ENCODE peak calls at places on chromosome 16, in six cellular contexts. T is endothelial cell of umbilical vein, A is K562, W is GM12878, B is A549, P is HepG2. Q is an unnamed sample.

GRCh38 chr16:5903153-5903552 is 805.6 kb upstream of the EEF2KMT start:
- DNase-seq in A (no peak), B (no peak), W (no peak), P (no peak), T (no peak), Q (no peak)

GRCh38 chr16:77794586-77794985 is 6.2 kb downstream of the VAT1L start:
- DNase-seq in P (no peak), B (no peak), T (peak), A (no peak), W (no peak), Q (no peak)

GRCh38 chr16:48193846-48194245 is 38.1 kb upstream of the ABCC12 start:
- DNase-seq in B (no peak), A (no peak), P (no peak), W (no peak), T (no peak), Q (no peak)

GRCh38 chr16:75429621-75430403 is 3.5 kb downstream of the CFDP1 start:
- DNase-seq in A (no peak), B (no peak), T (no peak), W (no peak), P (no peak), Q (no peak)

GRCh38 chr16:21233521-21234150 is at the start of gene ANKS4B:
- DNase-seq in P (peak), T (no peak), B (no peak), W (no peak), A (no peak), Q (no peak)

GRCh38 chr16:55700961-55701360 is 45.2 kb downstream of the SLC6A2 start:
- DNase-seq in B (no peak), P (no peak), W (no peak), T (no peak), A (no peak), Q (no peak)

GRCh38 chr16:75048546-75048945 is 49.7 kb downstream of the ZNRF1 start:
- DNase-seq in B (no peak), W (no peak), T (no peak), P (no peak), A (no peak), Q (no peak)

GRCh38 chr16:11783319-11784047 is 13.6 kb downstream of the ZC3H7A start:
- DNase-seq in T (peak), W (peak), A (peak), P (no peak), B (no peak), Q (no peak)

GRCh38 chr16:17930280-17930679 is 406.3 kb downstream of the NPIPA8 start:
- DNase-seq in P (no peak), B (no peak), T (no peak), A (no peak), W (no peak), Q (no peak)

GRCh38 chr16:84842516-84843148 is 22.8 kb downstream of the CRISPLD2 start:
- DNase-seq in T (no peak), W (no peak), P (no peak), A (no peak), B (no peak), Q (no peak)

GRCh38 chr16:89197033-89197632 is 3.2 kb downstream of the SLC22A31 start:
- DNase-seq in P (no peak), W (no peak), A (no peak), B (no peak), T (no peak), Q (no peak)

GRCh38 chr16:89200124-89200849 is at the start of gene SLC22A31:
- DNase-seq in W (no peak), A (no peak), P (peak), T (no peak), B (no peak), Q (peak)

GRCh38 chr16:89199241-89200123 is 855 bp downstream of the SLC22A31 start:
- DNase-seq in B (no peak), T (no peak), W (no peak), A (no peak), P (no peak), Q (no peak)

GRCh38 chr16:89197633-89198416 is 2.5 kb downstream of the SLC22A31 start:
- DNase-seq in P (peak), W (no peak), B (no peak), T (no peak), A (no peak), Q (no peak)

DNA sequence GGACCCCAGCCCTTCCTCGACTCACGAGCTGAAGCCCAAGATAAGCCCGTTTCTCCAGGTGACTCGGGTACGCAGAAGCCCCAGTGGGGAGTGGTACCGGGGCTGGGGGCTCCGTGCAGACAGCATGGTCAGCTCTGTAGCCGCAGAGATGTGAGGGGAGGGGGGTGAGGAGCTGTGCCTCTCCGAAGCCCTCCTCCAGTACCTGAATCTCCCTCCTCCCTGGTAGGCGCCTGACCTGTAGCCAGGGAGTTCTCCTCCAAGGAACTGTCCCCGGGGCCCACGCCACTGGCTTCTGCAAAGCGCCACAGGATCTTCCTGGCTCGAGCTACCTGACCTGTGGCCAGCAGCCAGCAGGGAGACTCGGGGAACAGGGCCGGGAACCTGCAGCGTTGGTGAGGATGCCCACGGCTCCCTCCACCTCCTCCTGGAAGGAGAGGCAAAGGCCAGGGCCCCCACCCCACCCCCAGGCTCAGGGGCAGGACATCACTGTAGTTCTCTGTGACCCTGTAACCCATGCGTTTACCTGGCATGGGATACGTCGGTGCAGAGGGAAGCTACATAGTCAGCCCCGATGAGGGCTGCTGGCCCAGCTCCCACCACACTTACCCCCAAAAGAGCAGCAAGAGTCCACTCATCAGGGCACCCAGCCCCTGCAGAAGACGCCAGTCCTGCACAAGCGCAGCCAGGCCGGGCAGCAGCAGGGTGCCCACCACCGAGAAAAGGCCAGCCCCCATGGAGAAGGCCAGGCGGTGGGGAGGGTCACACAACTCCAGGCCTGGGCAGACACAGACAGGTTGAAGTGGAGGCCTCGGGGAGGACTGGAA is 1.7 kb downstream of the SLC22A31 start:
- DNase-seq in P (no peak), B (no peak), T (no peak), W (no peak), A (no peak), Q (no peak)
- TF ChIP-seq MYC in P (peak), B (no peak), T (no peak), W (no peak), A (no peak), Q (no peak)

DNA sequence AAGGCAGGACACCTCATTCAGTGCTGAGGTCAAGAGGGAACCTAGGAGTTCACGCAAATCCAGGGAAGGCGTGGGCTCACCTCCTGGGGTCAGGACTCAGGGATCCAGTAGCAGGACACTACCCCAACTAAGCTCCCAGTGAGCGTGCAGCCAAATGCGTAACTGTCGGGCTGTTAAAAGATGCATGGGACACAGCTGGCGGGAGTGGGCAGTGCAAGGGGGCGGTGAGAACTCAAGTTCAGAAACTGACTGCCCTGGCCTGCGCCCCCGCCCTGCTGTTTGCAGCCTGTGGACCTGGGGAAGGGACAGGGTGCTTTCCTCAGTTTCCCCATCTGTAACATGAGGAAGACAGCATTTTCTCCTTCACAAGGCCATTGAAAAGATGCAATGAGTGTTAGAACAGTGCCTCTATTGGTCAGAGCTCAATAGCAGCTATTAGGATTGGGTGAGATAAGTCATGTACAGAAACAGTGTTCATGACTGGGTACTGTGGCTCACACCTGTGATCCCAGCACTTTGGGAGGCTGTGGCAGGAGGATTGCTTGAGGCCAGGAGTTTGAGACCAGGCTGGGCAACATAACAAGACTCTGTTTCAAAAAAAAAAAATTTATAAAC is 20.2 kb downstream of the CDIPT start:
- DNase-seq in P (no peak), T (no peak), W (no peak), B (no peak), A (no peak), Q (no peak)
- TF ChIP-seq CTCF in P (peak), T (no peak), W (no peak), B (no peak), A (peak), Q (peak)

GRCh38 chr16:73232555-73233422 is 184.9 kb upstream of the ZFHX3 start:
- DNase-seq in T (no peak), B (peak), A (no peak), P (peak), W (no peak), Q (no peak)
- TF ChIP-seq MYC in T (no peak), B (no peak), A (no peak), P (no peak), W (no peak), Q (no peak)

GRCh38 chr16:72013389-72013788 is 4.8 kb downstream of the DHODH start:
- DNase-seq in W (no peak), P (no peak), T (no peak), B (no peak), A (peak), Q (peak)

GRCh38 chr16:72009779-72010178 is 1.2 kb downstream of the DHODH start:
- DNase-seq in W (no peak), B (no peak), A (no peak), P (no peak), T (no peak), Q (no peak)

GRCh38 chr16:72012607-72013006 is 4.1 kb downstream of the DHODH start:
- DNase-seq in W (no peak), A (no peak), B (no peak), T (no peak), P (no peak), Q (peak)

GRCh38 chr16:72013888-72014538 is 5.5 kb downstream of the DHODH start:
- DNase-seq in T (no peak), P (no peak), B (no peak), A (peak), W (no peak), Q (peak)

GRCh38 chr16:72008424-72009216 is at the start of gene DHODH:
- DNase-seq in B (peak), A (peak), P (peak), T (peak), W (peak), Q (peak)
- TF ChIP-seq CTCF in B (no peak), A (no peak), P (peak), T (peak), W (peak), Q (no peak)

GRCh38 chr16:13154799-13155198 is 253.4 kb downstream of the SHISA9 start:
- DNase-seq in T (no peak), B (no peak), W (no peak), P (no peak), A (no peak), Q (no peak)
- TF ChIP-seq MYC in T (no peak), B (no peak), W (no peak), P (no peak), A (no peak), Q (no peak)

GRCh38 chr16:3092501-3092991 is 6.5 kb downstream of the ZSCAN10 start:
- DNase-seq in B (no peak), T (no peak), W (no peak), P (no peak), A (no peak), Q (no peak)

GRCh38 chr16:3096362-3096761 is 2.7 kb downstream of the ZSCAN10 start:
- DNase-seq in W (no peak), A (no peak), B (no peak), P (no peak), T (no peak), Q (no peak)

GRCh38 chr16:3095869-3096268 is 3.2 kb downstream of the ZSCAN10 start:
- DNase-seq in P (no peak), A (peak), W (no peak), T (no peak), B (peak), Q (peak)

GRCh38 chr16:3097266-3097665 is 1.8 kb downstream of the ZSCAN10 start:
- DNase-seq in T (no peak), P (no peak), B (no peak), W (no peak), A (no peak), Q (no peak)

GRCh38 chr16:3094289-3095027 is 4.6 kb downstream of the ZSCAN10 start:
- DNase-seq in A (peak), T (peak), W (no peak), B (no peak), P (peak), Q (peak)
- TF ChIP-seq CTCF in A (peak), T (peak), W (peak), B (peak), P (peak), Q (peak)

DNA sequence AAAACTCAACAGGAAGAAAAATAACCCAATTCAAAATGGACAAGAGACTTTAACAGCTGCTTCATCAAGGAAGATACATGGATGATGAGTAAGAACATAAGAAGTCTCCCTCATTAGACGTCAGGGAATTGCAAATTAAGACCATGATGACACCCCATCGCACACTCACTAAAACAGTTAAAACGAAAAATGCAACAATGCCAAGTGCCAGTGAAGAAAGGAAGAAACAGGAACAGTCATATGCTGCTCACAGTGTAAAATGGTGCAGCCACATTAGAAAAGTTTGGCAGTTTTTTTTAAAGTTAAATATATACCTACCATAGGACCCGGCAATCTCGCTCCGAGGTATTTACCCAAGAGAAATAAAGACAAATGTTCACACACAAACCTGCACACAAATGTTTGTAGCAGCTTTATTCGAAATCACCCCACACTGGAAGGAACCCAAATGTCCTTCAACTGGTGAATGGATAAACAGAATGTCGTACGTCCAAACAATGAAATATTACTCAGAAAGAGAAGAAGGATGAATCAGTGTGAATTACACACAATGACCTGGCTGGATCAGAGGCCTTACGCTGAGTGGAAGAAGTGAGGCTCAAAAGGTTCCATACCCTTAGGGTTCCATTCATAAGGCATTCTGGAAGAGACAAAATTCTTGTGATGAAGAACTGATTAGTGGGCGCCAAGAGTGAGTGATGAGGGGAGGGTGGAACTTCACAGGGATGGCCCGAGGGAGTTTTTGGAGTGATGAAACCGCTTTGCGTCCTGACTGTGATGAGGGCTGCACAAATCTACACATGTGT is 110.3 kb downstream of the C16orf95 start:
- DNase-seq in T (no peak), A (no peak), B (no peak), P (no peak), W (no peak), Q (no peak)
- TF ChIP-seq MYC in T (no peak), A (no peak), B (no peak), P (no peak), W (no peak), Q (no peak)